ENCODE peak calls at places on chromosome 13, in four cellular contexts. X is midbrain, O is EL, F is dermis microvascular lymphatic vessel endothelial cell. N is an unnamed sample.

GRCh38 chr13:26923824-26924605 is 163.4 kb upstream of the GPR12 start:
- DNase-seq in X (no peak), O (peak), F (no peak), N (no peak)

GRCh38 chr13:44415815-44416214 is 42.2 kb downstream of the SERP2 start:
- DNase-seq in X (no peak), O (no peak), F (no peak), N (no peak)

GRCh38 chr13:48318014-48318713 is 14.6 kb downstream of the RB1 start:
- DNase-seq in X (no peak), O (no peak), F (no peak), N (no peak)

GRCh38 chr13:25588336-25589060 is 216.7 kb downstream of the ATP8A2 start:
- DNase-seq in X (no peak), O (no peak), F (no peak), N (no peak)

GRCh38 chr13:45119469-45119989 is 781 bp upstream of the GTF2F2 start:
- DNase-seq in X (peak), O (peak), F (peak), N (no peak)

GRCh38 chr13:113915012-113915763 is 51.3 kb upstream of the GAS6 start:
- DNase-seq in X (no peak), O (no peak), F (no peak), N (no peak)

GRCh38 chr13:98925949-98926348 is 51.9 kb downstream of the DOCK9 start:
- DNase-seq in X (no peak), O (no peak), F (no peak), N (no peak)

GRCh38 chr13:52723181-52723580 is 16.4 kb downstream of the CNMD start:
- DNase-seq in X (no peak), O (no peak), F (no peak), N (no peak)

GRCh38 chr13:110447801-110448200 is 113.7 kb downstream of the RAB20 start:
- DNase-seq in X (no peak), O (no peak), F (no peak), N (no peak)

GRCh38 chr13:95233026-95233635 is 68.1 kb downstream of the ABCC4 start:
- DNase-seq in X (no peak), O (no peak), F (no peak), N (no peak)

N was measured in cerebellar cortex.